ENCODE peak calls at places on chromosomes 13 and 19, in six cellular contexts. Z is CD4-positive, CD25-positive, alpha-beta regulatory T cell; D is left ventricle myocardium inferior; T is thoracic aorta; F is mammary epithelial cell; P is mucosa of descending colon. N is an unnamed sample. For H3K9me3 and H3K36me3, the result is how much of the 10 kb centered on the place peaks cover.

GRCh38 chr19:58338825-58339558 is 12.2 kb downstream of the ZSCAN22 start:
- DNase-seq in Z (no peak), D (no peak), T (no peak), F (peak), P (no peak), N (no peak)

GRCh38 chr13:27321619-27322385 is 51.2 kb downstream of the RASL11A start:
- DNase-seq in Z (peak), D (no peak), T (no peak), F (no peak), P (no peak), N (no peak)

GRCh38 chr19:15456871-15457700 is 7.3 kb downstream of the RASAL3 start:
- DNase-seq in Z (no peak), D (no peak), T (no peak), F (no peak), P (peak), N (peak)

GRCh38 chr19:47430041-47430802 is 10.9 kb upstream of the MEIS3 start:
- DNase-seq in Z (peak), D (no peak), T (no peak), F (no peak), P (peak), N (peak)

GRCh38 chr13:33644607-33645543 is 173.1 kb upstream of the RFC3 start:
- DNase-seq in Z (no peak), D (no peak), T (no peak), F (peak), P (no peak), N (no peak)

GRCh38 chr13:47066261-47066660 is 169.4 kb upstream of the HTR2A start:
- DNase-seq in Z (no peak), D (no peak), T (no peak), F (no peak), P (no peak), N (no peak)

GRCh38 chr19:47427241-47428176 is 8.2 kb upstream of the MEIS3 start:
- DNase-seq in Z (peak), D (peak), T (no peak), F (peak), P (peak), N (peak)

GRCh38 chr13:45859682-45860081 is 8.1 kb upstream of the SIAH3 start:
- DNase-seq in Z (no peak), D (no peak), T (no peak), F (peak), P (no peak), N (no peak)

GRCh38 chr19:19538077-19538764 is at the start of gene CILP2:
- DNase-seq in Z (no peak), D (peak), T (no peak), F (no peak), P (peak), N (no peak)

GRCh38 chr13:31891472-31891871 is 140.1 kb upstream of the FRY start:
- DNase-seq in Z (no peak), D (no peak), T (no peak), F (no peak), P (no peak), N (no peak)

GRCh38 chr13:101018720-101019119 is 344.1 kb upstream of the TMTC4 start:
- DNase-seq in Z (no peak), D (no peak), T (no peak), F (peak), P (no peak), N (no peak)

GRCh38 chr19:57708641-57709354 is at the start of gene ZNF154:
- DNase-seq in Z (peak), D (peak), T (no peak), F (no peak), P (peak), N (peak)

GRCh38 chr19:49119411-49120324 is at the start of gene PPFIA3:
- DNase-seq in Z (no peak), D (peak), T (no peak), F (peak), P (peak), N (no peak)

GRCh38 chr19:10364644-10365043 is 15.7 kb downstream of the TYK2 start:
- DNase-seq in Z (no peak), D (no peak), T (no peak), F (no peak), P (no peak), N (no peak)

GRCh38 chr13:33547035-33547434 is 261.5 kb upstream of the STARD13 start:
- DNase-seq in Z (no peak), D (no peak), T (no peak), F (no peak), P (no peak), N (no peak)

GRCh38 chr13:53198699-53199098 is 170.1 kb downstream of the OLFM4 start:
- DNase-seq in Z (no peak), D (no peak), T (no peak), F (no peak), P (no peak), N (no peak)

GRCh38 chr19:42420055-42420544 is 7.1 kb downstream of the LIPE start:
- DNase-seq in Z (peak), D (no peak), T (no peak), F (peak), P (peak), N (peak)

GRCh38 chr19:12943437-12944044 is 2.1 kb upstream of the RAD23A start:
- DNase-seq in Z (no peak), D (no peak), T (no peak), F (no peak), P (no peak), N (no peak)

GRCh38 chr19:23699521-23699860 is 12.5 kb upstream of the ZNF675 start:
- DNase-seq in Z (no peak), D (no peak), T (no peak), F (no peak), P (no peak), N (no peak)

GRCh38 chr19:9966024-9966423 is 29.7 kb upstream of the OLFM2 start:
- DNase-seq in Z (no peak), D (no peak), T (no peak), F (no peak), P (no peak), N (no peak)

GRCh38 chr13:34993470-34993869 is 51.4 kb downstream of the NBEA start:
- DNase-seq in Z (no peak), D (no peak), T (no peak), F (peak), P (no peak), N (no peak)

GRCh38 chr13:41384749-41385503 is 72.4 kb upstream of the RGCC start:
- DNase-seq in Z (peak), D (no peak), T (no peak), F (no peak), P (no peak), N (no peak)

GRCh38 chr19:3360494-3361383 is 5.6 kb upstream of the NFIC start:
- DNase-seq in Z (peak), D (peak), T (no peak), F (no peak), P (peak), N (peak)

GRCh38 chr19:4557971-4558941 is 1.2 kb downstream of the SEMA6B start:
- DNase-seq in Z (peak), D (no peak), T (no peak), F (no peak), P (no peak), N (peak)

GRCh38 chr13:35283856-35284255 is 192.6 kb downstream of the MAB21L1 start:
- DNase-seq in Z (no peak), D (no peak), T (no peak), F (peak), P (no peak), N (no peak)

GRCh38 chr13:23684647-23685046 is 114.4 kb downstream of the TNFRSF19 start:
- DNase-seq in Z (no peak), D (no peak), T (no peak), F (no peak), P (no peak), N (no peak)

GRCh38 chr19:408441-409005 is 424 bp downstream of the C2CD4C start:
- DNase-seq in Z (no peak), D (no peak), T (no peak), F (no peak), P (no peak), N (no peak)

GRCh38 chr13:47409778-47410177 is 512.9 kb upstream of the HTR2A start:
- DNase-seq in Z (no peak), D (no peak), T (no peak), F (no peak), P (no peak), N (no peak)

GRCh38 chr19:51354742-51355148 is 11.4 kb downstream of the ETFB start:
- DNase-seq in Z (peak), D (no peak), T (no peak), F (peak), P (no peak), N (no peak)

GRCh38 chr13:22312405-22312803 is 641.5 kb downstream of the FGF9 start:
- DNase-seq in Z (no peak), D (no peak), T (no peak), F (no peak), P (no peak), N (no peak)
- H3K9me3 ChIP-seq in Z (under half), D (under half), T (under half), F (under half), P (under half), N (under half)

DNA sequence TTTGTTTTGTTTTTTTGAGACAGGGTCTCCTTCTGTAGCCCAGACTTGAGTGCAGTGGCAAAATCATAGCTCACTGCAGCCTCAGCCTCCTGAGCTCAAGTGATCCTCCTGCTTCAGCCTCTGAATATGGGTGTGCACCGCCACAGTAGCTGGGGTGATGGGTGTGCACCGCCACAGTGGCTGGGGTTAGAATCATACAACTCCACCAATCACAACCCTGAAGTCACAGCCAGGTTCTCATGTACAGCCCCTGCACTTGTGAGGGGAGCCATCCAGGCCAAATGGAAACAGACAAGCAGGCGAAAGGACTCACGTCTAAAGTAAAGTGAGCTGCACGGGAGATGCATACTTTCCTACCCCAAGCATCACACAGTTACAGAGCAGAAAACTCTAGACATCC is 63.1 kb upstream of the RANBP3 start:
- DNase-seq in Z (no peak), D (no peak), T (no peak), F (no peak), P (no peak), N (no peak)
- H3K36me3 ChIP-seq in Z (under half), D (half or more), T (under half), F (under half), P (under half), N (under half)

DNA sequence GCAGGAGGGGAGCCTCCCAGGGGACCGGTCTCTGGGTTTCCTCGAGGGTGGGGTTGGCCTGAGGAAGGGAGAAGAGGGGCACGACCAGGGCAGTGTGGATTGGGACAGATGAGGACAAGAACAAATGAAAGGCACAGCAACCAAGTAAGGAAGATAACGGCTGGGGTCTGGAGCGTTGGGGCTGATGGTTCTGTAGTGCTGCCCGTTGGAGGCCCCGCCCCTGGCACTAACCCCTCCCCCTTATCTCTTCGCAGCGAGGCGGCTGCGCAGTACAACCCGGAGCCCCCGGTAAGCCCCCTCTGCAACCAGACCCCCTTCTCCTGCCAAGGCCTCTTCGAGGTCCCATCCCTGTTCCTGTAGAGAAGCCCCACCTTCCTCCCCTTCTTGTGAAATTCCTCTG is 2.2 kb downstream of the CAPNS1 start:
- DNase-seq in Z (no peak), D (peak), T (no peak), F (no peak), P (no peak), N (no peak)
- H3K4me3 ChIP-seq in Z (no peak), D (peak), T (no peak), F (no peak), P (no peak), N (no peak)

GRCh38 chr19:27911122-27911898 is 1301.6 kb downstream of the UQCRFS1 start:
- DNase-seq in Z (no peak), D (no peak), T (no peak), F (no peak), P (no peak), N (no peak)
- H3K9me3 ChIP-seq in Z (under half), D (under half), T (under half), F (under half), P (under half), N (under half)

N was measured in Peyer's patch.